ENCODE peak calls at places on chromosomes 2 and 18, in five cellular contexts. X is cardiac muscle cell, J is upper lobe of right lung, L is ovary, W is mucosa of descending colon. Q is an unnamed sample.

GRCh38 chr2:212770240-212770639 is 231.6 kb upstream of the ERBB4 start:
- DNase-seq in W (no peak), J (no peak), L (no peak), X (no peak), Q (no peak)

GRCh38 chr2:227383687-227384086 is 4.1 kb downstream of the SCYGR1 start:
- DNase-seq in W (no peak), L (no peak), X (no peak), J (no peak), Q (no peak)

GRCh38 chr2:133045787-133046186 is 375.8 kb upstream of the LYPD1 start:
- DNase-seq in L (no peak), X (no peak), W (no peak), J (no peak), Q (no peak)

GRCh38 chr2:160790738-160791137 is 297.1 kb upstream of the RBMS1 start:
- DNase-seq in J (no peak), X (peak; percentile 2), W (no peak), L (no peak), Q (no peak)

GRCh38 chr18:36419913-36420531 is 122.5 kb downstream of the FHOD3 start:
- DNase-seq in L (no peak), W (peak; percentile 14), J (no peak), X (no peak), Q (peak; percentile 1)

GRCh38 chr2:34831096-34831495 is 1232.0 kb upstream of the FAM98A start:
- DNase-seq in L (no peak), X (no peak), W (no peak), J (no peak), Q (no peak)

GRCh38 chr2:47653909-47654789 is 128.8 kb upstream of the MSH6 start:
- DNase-seq in W (peak; percentile 78), X (peak; percentile 60), L (peak; percentile 62), J (peak; percentile 32), Q (peak; percentile 70)

GRCh38 chr2:102803041-102803896 is 41.4 kb downstream of the TMEM182 start:
- DNase-seq in X (no peak), W (no peak), L (no peak), J (no peak), Q (no peak)

GRCh38 chr2:236908456-236909388 is 177.0 kb upstream of the COPS8 start:
- DNase-seq in X (no peak), J (no peak), W (no peak), L (no peak), Q (no peak)

GRCh38 chr2:119485336-119486110 is 38.8 kb downstream of the SCTR start:
- DNase-seq in X (no peak), J (no peak), L (no peak), W (no peak), Q (no peak)

GRCh38 chr2:101854877-101855276 is 136.9 kb upstream of the IL1R2 start:
- DNase-seq in J (no peak), W (peak; percentile 77), L (no peak), X (peak; percentile 18), Q (no peak)

GRCh38 chr18:24991220-24991575 is 360.8 kb downstream of the ZNF521 start:
- DNase-seq in J (no peak), X (no peak), L (no peak), W (no peak), Q (no peak)

GRCh38 chr18:9993846-9994660 is 80.2 kb downstream of the VAPA start:
- DNase-seq in L (no peak), J (no peak), W (no peak), X (no peak), Q (no peak)

GRCh38 chr2:119483896-119484718 is 40.2 kb downstream of the SCTR start:
- DNase-seq in J (no peak), X (no peak), L (no peak), W (no peak), Q (no peak)

GRCh38 chr18:64936671-64937070 is 787.8 kb upstream of the LINC00305 start:
- DNase-seq in J (no peak), X (no peak), W (no peak), L (no peak), Q (no peak)

GRCh38 chr2:51620830-51621229 is 588.9 kb upstream of the NRXN1 start:
- DNase-seq in W (no peak), L (no peak), J (no peak), X (no peak), Q (no peak)

GRCh38 chr2:151682459-151683003 is 51.7 kb downstream of the NEB start:
- DNase-seq in W (no peak), L (no peak), J (no peak), X (no peak), Q (no peak)

GRCh38 chr2:241649927-241650326 is 12.4 kb downstream of the ATG4B start:
- DNase-seq in W (no peak), X (no peak), L (no peak), J (peak; percentile 57), Q (no peak)

GRCh38 chr18:13183359-13183758 is 35.2 kb upstream of the LDLRAD4 start:
- DNase-seq in J (no peak), X (no peak), W (no peak), L (no peak), Q (no peak)

GRCh38 chr2:161425966-161426365 is 9.9 kb downstream of the TBR1 start:
- DNase-seq in W (no peak), L (no peak), X (no peak), J (no peak), Q (no peak)

GRCh38 chr2:19835818-19836281 is 65.9 kb downstream of the TTC32 start:
- DNase-seq in L (no peak), X (no peak), W (no peak), J (no peak), Q (no peak)

GRCh38 chr2:240956161-240956934 is 42.1 kb upstream of the SNED1 start:
- DNase-seq in J (no peak), X (no peak), L (peak; percentile 58), W (no peak), Q (no peak)

GRCh38 chr2:186887107-186888090 is 38.4 kb upstream of the ZSWIM2 start:
- DNase-seq in L (peak; percentile 43), X (peak; percentile 8), J (no peak), W (peak; percentile 12), Q (no peak)
- H3K4me1 ChIP-seq in L (peaks cover 2% of the 10 kb centered on the region), X (peaks cover 7% of the 10 kb centered on the region), J (no peaks in the 10 kb centered on the region), W (no peaks in the 10 kb centered on the region), Q (no peaks in the 10 kb centered on the region)

GRCh38 chr2:127275356-127275755 is 18.6 kb downstream of the ERCC3 start:
- DNase-seq in J (no peak), X (no peak), W (no peak), L (no peak), Q (no peak)

GRCh38 chr2:127275789-127276188 is 18.2 kb downstream of the ERCC3 start:
- DNase-seq in X (no peak), J (no peak), W (no peak), L (no peak), Q (no peak)

GRCh38 chr2:127270663-127271062 is 23.3 kb downstream of the ERCC3 start:
- DNase-seq in L (no peak), X (no peak), W (no peak), J (no peak), Q (no peak)
- TF ChIP-seq CTCF in L (no peak), X (no peak), W (no peak), J (no peak), Q (peak; percentile 59)

GRCh38 chr18:23229472-23229871 is 94.2 kb downstream of the CABLES1 start:
- DNase-seq in L (no peak), X (no peak), J (no peak), W (no peak), Q (no peak)
- H3K4me1 ChIP-seq in L (peaks cover 24% of the 10 kb centered on the region), X (no peaks in the 10 kb centered on the region), J (peaks cover 73% of the 10 kb centered on the region), W (no peaks in the 10 kb centered on the region), Q (peaks cover 87% of the 10 kb centered on the region)

GRCh38 chr2:37189452-37190153 is 1.1 kb upstream of the SULT6B1 start:
- DNase-seq in X (no peak), J (no peak), L (peak; percentile 51), W (no peak), Q (no peak)
- TF ChIP-seq CTCF in X (peak; percentile 14), J (no peak), L (no peak), W (no peak), Q (peak; percentile 27)

GRCh38 chr2:217908544-217908943 is 94.3 kb downstream of the TNS1 start:
- DNase-seq in X (no peak), J (no peak), L (no peak), W (no peak), Q (no peak)
- H3K4me1 ChIP-seq in X (peaks cover 50% of the 10 kb centered on the region), J (peaks cover 93% of the 10 kb centered on the region), L (peaks cover 66% of the 10 kb centered on the region), W (peaks cover 26% of the 10 kb centered on the region), Q (no peaks in the 10 kb centered on the region)

DNA sequence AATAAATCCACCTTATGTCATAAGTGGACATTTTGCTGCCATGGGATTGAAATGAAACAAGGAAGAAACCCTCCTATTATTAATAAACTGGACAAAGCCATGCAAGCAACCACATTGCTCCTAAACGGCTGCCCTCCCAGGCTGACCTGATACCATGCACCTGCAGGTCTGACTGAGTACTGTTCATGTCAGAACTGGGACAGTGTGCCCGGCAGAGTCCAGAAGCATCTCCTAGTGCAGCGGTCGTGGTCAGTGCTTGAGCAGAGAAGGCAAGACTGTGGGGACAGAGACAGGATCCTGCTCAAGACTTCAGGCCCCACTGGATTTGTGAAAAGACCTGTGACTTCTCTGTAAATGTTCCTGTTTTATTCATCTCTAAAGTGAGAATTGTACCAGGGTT is 13.7 kb downstream of the RNF144A start:
- DNase-seq in X (no peak), J (no peak), W (no peak), L (no peak), Q (no peak)
- TF ChIP-seq CTCF in X (no peak), J (no peak), W (no peak), L (no peak), Q (no peak)

GRCh38 chr2:96877513-96878159 is 7.8 kb upstream of the SEMA4C start:
- DNase-seq in L (no peak), W (no peak), X (no peak), J (no peak), Q (no peak)
- H3K4me1 ChIP-seq in L (peaks cover 4% of the 10 kb centered on the region), W (peaks cover 3% of the 10 kb centered on the region), X (peaks cover 16% of the 10 kb centered on the region), J (peaks cover 22% of the 10 kb centered on the region), Q (peaks cover 3% of the 10 kb centered on the region)

GRCh38 chr2:234476766-234477165 is 20.1 kb downstream of the ARL4C start:
- DNase-seq in J (no peak), L (no peak), W (no peak), X (no peak), Q (no peak)
- TF ChIP-seq CTCF in J (no peak), L (no peak), W (no peak), X (no peak), Q (peak; percentile 61)

Q was measured in OCI-LY7.